ENCODE peak calls at places on chromosomes 4 and X, in ten cellular contexts. One of them, this sample, is unnamed.
A peak's percentile ranks its signal among the peaks of the same experiment; 100 is the strongest.

GRCh38 chr4:37827802-37828321 is 1.4 kb downstream of the PGM2 start:
- DNase-seq in dorsolateral prefrontal cortex: no peak
- DNase-seq in CD4-positive, alpha-beta T cell: no peak
- DNase-seq in activated CD4-positive, alpha-beta T cell treated with anti-CD3 and anti-CD28 coated beads, Interleukin-2, amount 50 U/mL, for 48 hours: no peak
- DNase-seq in right lobe of liver: no peak
- DNase-seq in mammary epithelial cell: no peak
- DNase-seq in cardiac fibroblast: no peak
- DNase-seq in H54: no peak
- DNase-seq in stimulated activated CD8-positive, alpha-beta memory T cell treated with anti-CD3 and anti-CD28 coated beads, Interleukin-2, amount 100 ng/mL, for 48 hours: no peak
- DNase-seq in RPMI7951: no peak
- DNase-seq in this sample: no peak

GRCh38 chr4:76955187-76955586 is 5.6 kb downstream of the SEPTIN11 start:
- DNase-seq in CD4-positive, alpha-beta T cell: no peak
- DNase-seq in right lobe of liver: no peak
- DNase-seq in mammary epithelial cell: no peak
- DNase-seq in RPMI7951: peak; percentile 11
- DNase-seq in cardiac fibroblast: peak; percentile 77
- DNase-seq in H54: no peak
- DNase-seq in activated CD4-positive, alpha-beta T cell treated with anti-CD3 and anti-CD28 coated beads, Interleukin-2, amount 50 U/mL, for 48 hours: no peak
- DNase-seq in dorsolateral prefrontal cortex: no peak
- DNase-seq in stimulated activated CD8-positive, alpha-beta memory T cell treated with anti-CD3 and anti-CD28 coated beads, Interleukin-2, amount 100 ng/mL, for 48 hours: no peak
- DNase-seq in this sample: no peak

GRCh38 chr4:90127706-90128345 is 632 bp downstream of the CCSER1 start:
- DNase-seq in cardiac fibroblast: no peak
- DNase-seq in activated CD4-positive, alpha-beta T cell treated with anti-CD3 and anti-CD28 coated beads, Interleukin-2, amount 50 U/mL, for 48 hours: no peak
- DNase-seq in dorsolateral prefrontal cortex: no peak
- DNase-seq in stimulated activated CD8-positive, alpha-beta memory T cell treated with anti-CD3 and anti-CD28 coated beads, Interleukin-2, amount 100 ng/mL, for 48 hours: no peak
- DNase-seq in right lobe of liver: no peak
- DNase-seq in H54: no peak
- DNase-seq in mammary epithelial cell: peak; percentile 25
- DNase-seq in RPMI7951: no peak
- DNase-seq in CD4-positive, alpha-beta T cell: no peak
- DNase-seq in this sample: peak; percentile 9

GRCh38 chr4:178306565-178306964 is 864.3 kb upstream of the AGA start:
- DNase-seq in cardiac fibroblast: peak; percentile 3
- DNase-seq in mammary epithelial cell: no peak
- DNase-seq in stimulated activated CD8-positive, alpha-beta memory T cell treated with anti-CD3 and anti-CD28 coated beads, Interleukin-2, amount 100 ng/mL, for 48 hours: no peak
- DNase-seq in CD4-positive, alpha-beta T cell: no peak
- DNase-seq in activated CD4-positive, alpha-beta T cell treated with anti-CD3 and anti-CD28 coated beads, Interleukin-2, amount 50 U/mL, for 48 hours: no peak
- DNase-seq in dorsolateral prefrontal cortex: no peak
- DNase-seq in right lobe of liver: no peak
- DNase-seq in RPMI7951: no peak
- DNase-seq in H54: no peak
- DNase-seq in this sample: no peak

GRCh38 chr4:25002679-25003078 is 28.1 kb downstream of the LGI2 start:
- DNase-seq in activated CD4-positive, alpha-beta T cell treated with anti-CD3 and anti-CD28 coated beads, Interleukin-2, amount 50 U/mL, for 48 hours: no peak
- DNase-seq in cardiac fibroblast: peak; percentile 10
- DNase-seq in right lobe of liver: no peak
- DNase-seq in mammary epithelial cell: no peak
- DNase-seq in H54: no peak
- DNase-seq in RPMI7951: no peak
- DNase-seq in dorsolateral prefrontal cortex: no peak
- DNase-seq in stimulated activated CD8-positive, alpha-beta memory T cell treated with anti-CD3 and anti-CD28 coated beads, Interleukin-2, amount 100 ng/mL, for 48 hours: no peak
- DNase-seq in CD4-positive, alpha-beta T cell: no peak
- DNase-seq in this sample: no peak

GRCh38 chr4:118410143-118410542 is 57.3 kb upstream of the PRSS12 start:
- DNase-seq in H54: no peak
- DNase-seq in activated CD4-positive, alpha-beta T cell treated with anti-CD3 and anti-CD28 coated beads, Interleukin-2, amount 50 U/mL, for 48 hours: no peak
- DNase-seq in CD4-positive, alpha-beta T cell: no peak
- DNase-seq in RPMI7951: peak; percentile 1
- DNase-seq in right lobe of liver: no peak
- DNase-seq in dorsolateral prefrontal cortex: no peak
- DNase-seq in cardiac fibroblast: peak; percentile 78
- DNase-seq in stimulated activated CD8-positive, alpha-beta memory T cell treated with anti-CD3 and anti-CD28 coated beads, Interleukin-2, amount 100 ng/mL, for 48 hours: no peak
- DNase-seq in mammary epithelial cell: peak; percentile 44
- DNase-seq in this sample: no peak

GRCh38 chrX:124208675-124209074 is 123.8 kb upstream of the TEX13D start:
- DNase-seq in dorsolateral prefrontal cortex: no peak
- DNase-seq in RPMI7951: no peak
- DNase-seq in CD4-positive, alpha-beta T cell: no peak
- DNase-seq in activated CD4-positive, alpha-beta T cell treated with anti-CD3 and anti-CD28 coated beads, Interleukin-2, amount 50 U/mL, for 48 hours: no peak
- DNase-seq in right lobe of liver: no peak
- DNase-seq in mammary epithelial cell: no peak
- DNase-seq in stimulated activated CD8-positive, alpha-beta memory T cell treated with anti-CD3 and anti-CD28 coated beads, Interleukin-2, amount 100 ng/mL, for 48 hours: no peak
- DNase-seq in H54: no peak
- DNase-seq in cardiac fibroblast: no peak
- DNase-seq in this sample: no peak

GRCh38 chrX:45849261-45849660 is 648.6 kb upstream of the DIPK2B start:
- DNase-seq in RPMI7951: peak; percentile 91
- DNase-seq in CD4-positive, alpha-beta T cell: no peak
- DNase-seq in right lobe of liver: no peak
- DNase-seq in mammary epithelial cell: peak; percentile 84
- DNase-seq in dorsolateral prefrontal cortex: no peak
- DNase-seq in H54: no peak
- DNase-seq in activated CD4-positive, alpha-beta T cell treated with anti-CD3 and anti-CD28 coated beads, Interleukin-2, amount 50 U/mL, for 48 hours: peak; percentile 25
- DNase-seq in stimulated activated CD8-positive, alpha-beta memory T cell treated with anti-CD3 and anti-CD28 coated beads, Interleukin-2, amount 100 ng/mL, for 48 hours: no peak
- DNase-seq in cardiac fibroblast: peak; percentile 86
- DNase-seq in this sample: peak; percentile 40